ENCODE peak calls at places on chromosomes 12 and 14, in seven cellular contexts. W, B, O, Y, G, Q and H are unnamed samples.

GRCh38 chr12:48105321-48105866 is 485 bp downstream of the SENP1 start:
- DNase-seq in W (no peak), B (no peak), O (peak), Y (no peak), G (no peak), Q (no peak), H (no peak)

GRCh38 chr14:81594012-81594411 is 60.4 kb upstream of the SEL1L start:
- DNase-seq in W (no peak), B (peak), O (no peak), Y (peak), G (peak), Q (no peak), H (peak)

GRCh38 chr14:96986701-96987474 is 189.7 kb downstream of the VRK1 start:
- DNase-seq in W (no peak), B (no peak), O (no peak), Y (no peak), G (no peak), Q (no peak), H (no peak)

GRCh38 chr12:89597210-89597609 is 71.4 kb upstream of the POC1B start:
- DNase-seq in W (no peak), B (no peak), O (no peak), Y (no peak), G (no peak), Q (no peak), H (no peak)

GRCh38 chr12:131210506-131211278 is 257.0 kb downstream of the ADGRD1 start:
- DNase-seq in W (peak), B (no peak), O (peak), Y (no peak), G (no peak), Q (no peak), H (no peak)

GRCh38 chr14:74933925-74934435 is 10.9 kb upstream of the RPS6KL1 start:
- DNase-seq in W (no peak), B (no peak), O (peak), Y (no peak), G (no peak), Q (no peak), H (no peak)

GRCh38 chr14:21723431-21724045 is 49.9 kb upstream of the OR4E1 start:
- DNase-seq in W (no peak), B (peak), O (peak), Y (peak), G (no peak), Q (no peak), H (no peak)

GRCh38 chr12:75692883-75693282 is 181.5 kb upstream of the KRR1 start:
- DNase-seq in W (no peak), B (no peak), O (no peak), Y (no peak), G (no peak), Q (no peak), H (no peak)

GRCh38 chr12:27900920-27901879 is 71.3 kb downstream of the PTHLH start:
- DNase-seq in W (no peak), B (no peak), O (no peak), Y (no peak), G (no peak), Q (no peak), H (no peak)

GRCh38 chr14:50026396-50026795 is 90.0 kb downstream of the VCPKMT start:
- DNase-seq in W (no peak), B (no peak), O (no peak), Y (no peak), G (no peak), Q (no peak), H (no peak)

GRCh38 chr14:40115583-40115982 is 683.4 kb upstream of the FBXO33 start:
- DNase-seq in W (no peak), B (no peak), O (no peak), Y (no peak), G (no peak), Q (no peak), H (no peak)

GRCh38 chr14:51884086-51884927 is 23.9 kb downstream of the GNG2 start:
- DNase-seq in W (no peak), B (no peak), O (no peak), Y (no peak), G (no peak), Q (peak), H (no peak)

GRCh38 chr12:128871516-128871892 is 18.2 kb downstream of the GLT1D1 start:
- DNase-seq in W (no peak), B (no peak), O (no peak), Y (no peak), G (no peak), Q (no peak), H (no peak)

GRCh38 chr14:58625438-58625837 is 12.3 kb upstream of the DACT1 start:
- DNase-seq in W (no peak), B (no peak), O (no peak), Y (no peak), G (no peak), Q (no peak), H (no peak)

GRCh38 chr12:42584539-42585174 is 4.9 kb downstream of the PRICKLE1 start:
- DNase-seq in W (no peak), B (no peak), O (peak), Y (no peak), G (no peak), Q (no peak), H (no peak)

GRCh38 chr14:24377660-24378059 is 9.7 kb downstream of the NFATC4 start:
- DNase-seq in W (no peak), B (no peak), O (no peak), Y (no peak), G (no peak), Q (no peak), H (no peak)

GRCh38 chr14:21431126-21431525 is 24.8 kb downstream of the CHD8 start:
- DNase-seq in W (no peak), B (no peak), O (no peak), Y (no peak), G (no peak), Q (no peak), H (no peak)

GRCh38 chr12:10249690-10250455 is 37.2 kb downstream of the GABARAPL1 start:
- DNase-seq in W (no peak), B (no peak), O (no peak), Y (no peak), G (no peak), Q (no peak), H (no peak)

GRCh38 chr12:92061061-92061460 is 84.6 kb downstream of the BTG1 start:
- DNase-seq in W (no peak), B (no peak), O (no peak), Y (no peak), G (no peak), Q (no peak), H (no peak)

GRCh38 chr12:88141774-88142609 is at the start of the genes CEP290 and TMTC3:
- DNase-seq in W (peak), B (peak), O (peak), Y (peak), G (peak), Q (peak), H (peak)

GRCh38 chr14:22865424-22866215 is 5.9 kb upstream of the LRP10 start:
- DNase-seq in W (no peak), B (no peak), O (peak), Y (no peak), G (no peak), Q (no peak), H (no peak)
- TF ChIP-seq CTCF in W (no peak), B (peak), O (peak), Y (no peak), G (no peak), Q (peak), H (peak)

DNA sequence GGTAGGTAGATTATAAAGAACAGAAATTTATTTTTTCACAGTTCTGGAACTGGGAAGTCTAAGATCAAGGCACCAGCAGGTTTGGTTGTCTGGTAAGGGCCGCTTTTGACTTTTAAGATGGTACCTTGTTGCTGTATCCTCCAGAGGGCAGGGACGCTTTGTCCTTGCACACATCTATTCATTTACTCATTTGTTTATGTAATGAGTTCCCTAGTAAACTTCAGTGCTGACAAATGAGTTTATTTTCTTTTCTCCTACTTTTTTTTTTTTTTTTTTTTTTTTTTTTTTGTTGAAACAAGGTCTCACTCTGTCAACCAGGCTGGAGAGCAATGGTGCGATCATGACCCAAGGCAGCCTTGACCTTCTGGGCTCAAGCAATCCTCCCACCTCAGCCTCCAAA is 195.7 kb downstream of the FBXL14 start:
- DNase-seq in W (no peak), B (no peak), O (no peak), Y (no peak), G (no peak), Q (peak), H (no peak)
- TF ChIP-seq CTCF in W (no peak), B (no peak), O (peak), Y (no peak), G (no peak), Q (peak), H (no peak)

GRCh38 chr12:43883748-43884147 is 47.9 kb downstream of the TMEM117 start:
- DNase-seq in W (no peak), B (no peak), O (no peak), Y (no peak), G (no peak), Q (no peak), H (no peak)
- TF ChIP-seq CTCF in W (no peak), B (no peak), O (no peak), Y (no peak), G (no peak), Q (no peak), H (no peak)

GRCh38 chr12:55743131-55743921 is 404 bp downstream of the GDF11 start:
- DNase-seq in W (peak), B (no peak), O (peak), Y (peak), G (no peak), Q (peak), H (no peak)
- TF ChIP-seq CTCF in W (peak), B (no peak), O (no peak), Y (no peak), G (peak), Q (no peak), H (no peak)

GRCh38 chr12:94644622-94645021 is 5.7 kb downstream of the TMCC3 start:
- DNase-seq in W (no peak), B (no peak), O (peak), Y (no peak), G (no peak), Q (peak), H (no peak)

GRCh38 chr12:94650143-94651056 is at the start of gene TMCC3:
- DNase-seq in W (peak), B (peak), O (peak), Y (peak), G (no peak), Q (peak), H (peak)

GRCh38 chr12:94648578-94648977 is 1.8 kb downstream of the TMCC3 start:
- DNase-seq in W (no peak), B (no peak), O (peak), Y (no peak), G (no peak), Q (no peak), H (no peak)

GRCh38 chr12:94644141-94644575 is 6.2 kb downstream of the TMCC3 start:
- DNase-seq in W (no peak), B (no peak), O (peak), Y (no peak), G (no peak), Q (peak), H (no peak)

DNA sequence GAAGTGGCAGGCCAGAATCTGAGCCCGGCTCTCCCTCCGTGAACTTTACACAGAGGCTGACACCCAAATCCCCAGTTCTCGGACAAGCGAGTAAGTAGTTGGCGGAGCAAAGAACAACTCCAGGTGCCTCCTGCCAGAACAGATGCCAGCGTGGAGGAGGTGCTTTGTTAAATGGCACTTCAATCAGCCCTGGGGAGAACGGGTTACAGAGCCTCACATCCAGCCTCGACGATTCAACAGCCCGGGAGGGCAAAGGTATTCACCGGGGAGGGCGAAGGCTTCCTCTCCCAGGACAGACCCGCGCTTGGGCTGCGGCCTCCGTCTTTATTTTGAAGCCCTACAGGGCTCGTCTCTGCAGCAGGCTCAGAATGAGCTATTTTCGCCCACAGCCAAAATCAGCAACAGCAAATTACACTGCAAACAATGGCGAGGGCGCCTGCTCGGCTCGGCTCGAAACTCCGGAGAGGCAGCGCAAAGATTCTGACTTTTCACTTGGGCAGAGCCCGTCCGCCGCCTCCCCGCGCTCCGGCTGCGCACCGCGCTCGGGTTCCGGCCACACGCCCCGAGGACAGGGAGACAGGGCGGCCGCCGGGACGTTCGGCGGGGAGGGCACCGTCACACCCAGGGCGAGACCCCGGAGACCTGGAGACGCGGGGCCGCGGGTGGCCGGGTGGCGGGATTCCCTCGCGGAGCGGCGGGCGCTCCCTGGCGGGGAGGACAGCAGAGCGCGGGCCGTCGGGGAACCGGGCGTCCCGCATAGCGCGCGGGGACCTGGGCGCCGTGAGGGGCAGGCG is 811 bp downstream of the TMCC3 start:
- DNase-seq in W (peak), B (peak), O (peak), Y (peak), G (no peak), Q (peak), H (no peak)
- TF ChIP-seq CTCF in W (peak), B (peak), O (no peak), Y (peak), G (peak), Q (no peak), H (peak)

DNA sequence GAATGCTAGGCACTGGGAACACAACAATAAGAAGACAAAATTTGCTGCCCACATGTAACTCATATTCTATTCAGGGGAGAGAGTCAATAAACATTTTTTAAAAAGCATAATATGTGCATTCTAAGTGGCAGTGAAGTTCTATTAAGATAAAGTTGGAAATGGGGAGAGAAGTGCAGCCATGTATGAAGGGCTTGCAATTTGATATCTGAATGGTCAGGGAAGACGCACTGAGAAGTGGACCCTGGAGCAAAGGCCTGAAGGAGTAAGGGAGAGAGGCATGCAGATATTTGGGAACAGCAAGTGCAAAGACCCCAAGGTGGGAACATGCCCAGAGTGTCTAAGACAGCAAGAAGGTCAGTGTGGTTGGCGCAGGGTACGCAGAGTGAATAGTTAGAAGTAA is 40.1 kb upstream of the CHST11 start:
- DNase-seq in W (no peak), B (no peak), O (no peak), Y (no peak), G (no peak), Q (no peak), H (no peak)
- TF ChIP-seq CTCF in W (no peak), B (no peak), O (no peak), Y (no peak), G (no peak), Q (no peak), H (no peak)

GRCh38 chr14:22928237-22929103 is 706 bp downstream of the PRMT5 start:
- DNase-seq in W (no peak), B (no peak), O (no peak), Y (no peak), G (no peak), Q (no peak), H (no peak)

GRCh38 chr14:22926316-22926715 is 2.9 kb downstream of the PRMT5 start:
- DNase-seq in W (no peak), B (no peak), O (no peak), Y (no peak), G (no peak), Q (no peak), H (no peak)

GRCh38 chr14:22923746-22924145 is 4.8 kb upstream of the RBM23 start:
- DNase-seq in W (no peak), B (no peak), O (no peak), Y (no peak), G (no peak), Q (no peak), H (no peak)

GRCh38 chr14:22922294-22922693 is 3.3 kb upstream of the RBM23 start:
- DNase-seq in W (no peak), B (no peak), O (no peak), Y (no peak), G (no peak), Q (no peak), H (no peak)

DNA sequence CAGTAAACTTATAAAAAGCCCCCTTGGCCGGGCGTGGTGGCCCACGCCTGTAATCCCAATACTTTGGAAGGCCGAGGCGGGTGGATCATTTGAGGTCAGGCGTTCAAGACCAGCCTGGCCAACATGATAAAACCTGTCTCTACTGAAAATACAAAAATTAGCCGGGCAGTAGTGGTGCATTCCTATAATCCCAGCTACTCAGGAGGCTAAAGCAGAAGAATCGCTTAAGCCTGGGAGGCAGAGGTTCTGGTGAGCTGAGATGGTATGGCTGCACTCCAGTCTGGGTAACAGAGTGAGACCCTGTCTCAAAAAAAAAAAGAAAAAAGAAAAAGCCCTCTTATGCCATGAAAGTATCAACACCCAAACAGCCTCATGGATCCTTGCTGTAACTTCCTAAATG is 3.7 kb downstream of the PRMT5 start:
- DNase-seq in W (no peak), B (no peak), O (no peak), Y (no peak), G (no peak), Q (no peak), H (no peak)
- TF ChIP-seq CTCF in W (no peak), B (no peak), O (no peak), Y (no peak), G (no peak), Q (no peak), H (no peak)

DNA sequence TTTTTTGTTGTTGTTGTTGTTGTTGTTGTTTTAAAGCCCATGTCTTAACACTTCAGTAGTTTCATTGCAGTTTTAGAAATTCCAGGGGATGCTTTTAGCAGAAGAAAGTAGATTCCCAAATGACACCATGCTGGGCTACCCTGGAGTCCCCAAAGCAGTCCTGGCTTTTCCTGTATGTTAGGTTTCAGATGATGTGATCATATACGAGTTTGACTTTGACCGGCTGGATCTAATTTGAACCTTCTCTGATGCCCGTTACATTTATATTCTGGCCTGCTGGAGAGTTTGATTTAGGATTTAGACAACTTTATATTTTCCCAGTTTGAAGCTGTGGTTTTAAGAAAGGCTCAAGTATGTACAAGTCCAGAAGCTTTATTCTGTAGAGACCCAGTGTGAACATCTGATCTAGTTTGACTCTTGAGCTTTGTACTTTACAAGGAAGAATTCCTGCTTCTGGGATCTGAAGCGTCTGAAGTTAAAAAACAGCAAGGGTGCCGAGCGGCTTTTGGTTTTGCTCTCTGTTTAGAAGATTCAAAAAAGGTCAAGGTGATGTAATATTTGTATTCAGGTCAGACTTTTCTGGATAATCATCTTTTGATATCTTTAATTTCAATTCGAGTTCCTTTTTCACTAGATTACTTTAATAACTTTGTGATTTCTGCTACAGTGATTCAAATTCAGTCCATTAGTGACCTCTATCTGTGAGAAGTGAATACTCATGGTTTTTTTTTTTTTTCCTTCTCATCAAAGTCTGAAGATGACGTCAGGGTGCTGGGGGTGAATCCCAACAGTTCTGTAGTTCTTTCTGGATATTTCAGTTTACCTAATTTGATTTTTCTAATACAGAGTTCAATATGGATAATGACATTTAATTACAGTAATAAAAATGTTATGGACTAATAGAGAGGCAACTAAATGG is 6.2 kb downstream of the FLRT2 start:
- DNase-seq in W (no peak), B (no peak), O (peak), Y (no peak), G (no peak), Q (no peak), H (no peak)
- TF ChIP-seq CTCF in W (peak), B (peak), O (peak), Y (peak), G (peak), Q (peak), H (peak)

GRCh38 chr12:68070957-68071356 is 81.7 kb downstream of the IFNG-AS1 start:
- DNase-seq in W (no peak), B (no peak), O (no peak), Y (no peak), G (no peak), Q (no peak), H (no peak)

GRCh38 chr12:68069276-68069675 is 80.0 kb downstream of the IFNG-AS1 start:
- DNase-seq in W (no peak), B (no peak), O (no peak), Y (no peak), G (no peak), Q (no peak), H (no peak)

GRCh38 chr12:68065163-68065562 is 75.9 kb downstream of the IFNG-AS1 start:
- DNase-seq in W (no peak), B (no peak), O (no peak), Y (no peak), G (no peak), Q (no peak), H (no peak)

GRCh38 chr12:68065687-68066086 is 76.4 kb downstream of the IFNG-AS1 start:
- DNase-seq in W (no peak), B (no peak), O (no peak), Y (no peak), G (no peak), Q (no peak), H (no peak)

GRCh38 chr12:68067762-68068376 is 78.6 kb downstream of the IFNG-AS1 start:
- DNase-seq in W (no peak), B (no peak), O (no peak), Y (no peak), G (no peak), Q (no peak), H (no peak)
- TF ChIP-seq CTCF in W (no peak), B (peak), O (peak), Y (no peak), G (no peak), Q (peak), H (peak)

GRCh38 chr14:69812725-69813124 is 15.7 kb upstream of the SLC10A1 start:
- DNase-seq in W (no peak), B (no peak), O (no peak), Y (no peak), G (no peak), Q (no peak), H (no peak)
- TF ChIP-seq CTCF in W (no peak), B (no peak), O (no peak), Y (no peak), G (no peak), Q (no peak), H (peak)